ENCODE peak calls at places on chromosomes 3 and 15, in nine cellular contexts. J is hepatic stellate cell; G is stimulated activated naive B cell treated with anti-CD40 and anti-IgM and Interleukin-4, amounts not matched to agents 10 μg/mL and 1 μg/mL and 100 μg/mL, for 72 hours; X is GM12891; N is epithelial cell of prostate; F is uterus; K is KBM-7; Z is NCI-H774; T is stimulated activated CD4-positive, alpha-beta T cell treated with anti-CD3 and anti-CD28 coated beads, Interleukin-4, amount 100 ng/mL, for 4 hours. O is an unnamed sample.

GRCh38 chr3:129282727-129283327 is 4.2 kb downstream of the HMCES start:
- DNase-seq in Z (no peak), G (peak; percentile 42), X (peak; percentile 48), N (no peak), K (no peak), J (no peak), F (no peak), T (peak; percentile 4), O (no peak)

GRCh38 chr3:24505678-24506560 is 11.3 kb upstream of the THRB start:
- DNase-seq in X (no peak), K (no peak), Z (no peak), F (no peak), G (no peak), J (no peak), N (no peak), T (no peak), O (no peak)

GRCh38 chr3:189655617-189656016 is 24.4 kb downstream of the TP63 start:
- DNase-seq in X (no peak), K (no peak), J (no peak), T (no peak), N (no peak), Z (no peak), F (no peak), G (no peak), O (no peak)

GRCh38 chr3:131386429-131386926 is 4.9 kb downstream of the NUDT16 start:
- DNase-seq in X (no peak), T (no peak), J (no peak), Z (no peak), N (no peak), K (peak; percentile 87), F (peak; percentile 57), G (no peak), O (no peak)

GRCh38 chr15:41996921-41997592 is 23.8 kb downstream of the PLA2G4E start:
- DNase-seq in Z (no peak), X (no peak), G (no peak), F (no peak), T (no peak), K (no peak), J (no peak), N (no peak), O (no peak)

GRCh38 chr15:95215016-95215415 is 983.7 kb downstream of the MCTP2 start:
- DNase-seq in J (no peak), X (no peak), N (no peak), T (no peak), K (no peak), Z (no peak), F (no peak), G (no peak), O (no peak)

GRCh38 chr3:126317029-126317996 is 39.9 kb downstream of the KLF15 start:
- DNase-seq in T (no peak), F (no peak), G (no peak), X (no peak), K (no peak), J (no peak), Z (no peak), N (no peak), O (no peak)

GRCh38 chr3:106176734-106177133 is 307.9 kb upstream of the CBLB start:
- DNase-seq in T (peak; percentile 82), Z (no peak), X (no peak), G (peak; percentile 54), N (no peak), K (peak; percentile 73), F (no peak), J (peak; percentile 3), O (no peak)

GRCh38 chr3:16587047-16587702 is 18.0 kb downstream of the DAZL start:
- DNase-seq in Z (no peak), F (no peak), G (no peak), K (no peak), X (no peak), T (no peak), J (peak; percentile 8), N (no peak), O (no peak)

GRCh38 chr3:32551496-32551895 is 19.2 kb downstream of the DYNC1LI1 start:
- DNase-seq in G (no peak), Z (no peak), K (no peak), N (no peak), J (no peak), F (no peak), X (no peak), T (no peak), O (no peak)

GRCh38 chr15:25847066-25847465 is 16.1 kb downstream of the ATP10A start:
- DNase-seq in J (no peak), G (no peak), Z (no peak), K (no peak), F (no peak), T (no peak), N (no peak), X (no peak), O (no peak)

GRCh38 chr3:53083949-53084309 is 38.1 kb upstream of the SFMBT1 start:
- DNase-seq in T (no peak), N (no peak), Z (no peak), X (no peak), F (no peak), K (no peak), J (no peak), G (no peak), O (no peak)

GRCh38 chr3:50390523-50391177 is 31.3 kb upstream of the TMEM115 start:
- DNase-seq in T (no peak), G (no peak), F (no peak), J (no peak), X (no peak), Z (peak; percentile 7), N (no peak), K (no peak), O (no peak)

GRCh38 chr15:29451201-29451781 is 181.7 kb upstream of the NSMCE3 start:
- DNase-seq in Z (no peak), G (no peak), N (no peak), F (no peak), T (no peak), J (no peak), K (no peak), X (no peak), O (peak; percentile 38)

GRCh38 chr3:30538787-30539186 is 67.6 kb upstream of the TGFBR2 start:
- DNase-seq in K (no peak), J (peak; percentile 58), X (no peak), Z (no peak), F (no peak), T (no peak), G (no peak), N (peak; percentile 31), O (no peak)

O was measured in 8988T.